ENCODE peak calls at places on chromosome 18, in four cellular contexts. F is NCI-H187 treated with DMSO at 0.1 percent for 48 hours, V is non-pigmented ciliary epithelial cell, N is stromal cell of bone marrow. A is an unnamed sample.

GRCh38 chr18:43664487-43665008 is 387.3 kb upstream of the SYT4 start:
- DNase-seq in F (no peak), V (no peak), N (no peak), A (no peak)

GRCh38 chr18:59268722-59269562 is 4.3 kb downstream of the RAX start:
- DNase-seq in V (no peak), N (no peak), F (no peak), A (no peak)

GRCh38 chr18:74256190-74256589 is 35.6 kb downstream of the CYB5A start:
- DNase-seq in F (no peak), N (no peak), V (no peak), A (no peak)

GRCh38 chr18:78376036-78376435 is 603.6 kb upstream of the SALL3 start:
- DNase-seq in F (no peak), N (no peak), V (no peak), A (no peak)

GRCh38 chr18:40673150-40673549 is 1281.9 kb upstream of the PIK3C3 start:
- DNase-seq in F (no peak), V (no peak), N (no peak), A (no peak)

GRCh38 chr18:64799378-64799777 is 650.5 kb upstream of the LINC00305 start:
- DNase-seq in N (no peak), V (peak), F (no peak), A (no peak)

GRCh38 chr18:40019797-40020392 is 1935.1 kb upstream of the PIK3C3 start:
- DNase-seq in N (no peak), V (no peak), F (no peak), A (no peak)

GRCh38 chr18:51559198-51559901 is 361.9 kb upstream of the MEX3C start:
- DNase-seq in V (no peak), N (no peak), F (no peak), A (no peak)

GRCh38 chr18:55862693-55863485 is 274.9 kb upstream of the TCF4 start:
- DNase-seq in V (no peak), N (no peak), F (no peak), A (no peak)

GRCh38 chr18:78659748-78660147 is 319.9 kb upstream of the SALL3 start:
- DNase-seq in N (no peak), V (no peak), F (no peak), A (no peak)

GRCh38 chr18:41771971-41772370 is 183.1 kb upstream of the PIK3C3 start:
- DNase-seq in F (no peak), V (peak), N (no peak), A (no peak)

GRCh38 chr18:73975266-73975665 is 172.4 kb downstream of the FBXO15 start:
- DNase-seq in N (no peak), F (no peak), V (peak), A (no peak)

GRCh38 chr18:39825485-39825884 is 2129.5 kb upstream of the PIK3C3 start:
- DNase-seq in N (peak), F (no peak), V (no peak), A (no peak)

GRCh38 chr18:78776706-78777105 is 202.9 kb upstream of the SALL3 start:
- DNase-seq in F (no peak), V (no peak), N (no peak), A (no peak)

GRCh38 chr18:4444306-4444705 is 10.8 kb downstream of the DLGAP1 start:
- DNase-seq in V (no peak), F (no peak), N (no peak), A (no peak)

GRCh38 chr18:7760967-7761946 is 194.1 kb downstream of the PTPRM start:
- DNase-seq in N (no peak), F (no peak), V (peak), A (no peak)

GRCh38 chr18:57436193-57436964 is 1.2 kb downstream of the ONECUT2 start:
- DNase-seq in F (no peak), N (no peak), V (no peak), A (no peak)

GRCh38 chr18:10164241-10165160 is 250.7 kb downstream of the VAPA start:
- DNase-seq in F (no peak), N (no peak), V (no peak), A (no peak)

GRCh38 chr18:44651918-44652317 is 28.8 kb upstream of the SETBP1 start:
- DNase-seq in V (no peak), N (no peak), F (no peak), A (no peak)

GRCh38 chr18:27632706-27633105 is 447.6 kb upstream of the CHST9 start:
- DNase-seq in V (no peak), F (no peak), N (no peak), A (no peak)

GRCh38 chr18:57737661-57738060 is 65.5 kb downstream of the ATP8B1 start:
- DNase-seq in N (peak), V (peak), F (no peak), A (peak)

GRCh38 chr18:80096032-80096565 is 13.0 kb upstream of the ADNP2 start:
- DNase-seq in N (no peak), V (no peak), F (no peak), A (no peak)

GRCh38 chr18:34976084-34976483 is 65.1 kb upstream of the MAPRE2 start:
- DNase-seq in V (no peak), N (no peak), F (no peak), A (no peak)

GRCh38 chr18:76451475-76452331 is 43.3 kb downstream of the ZNF516 start:
- DNase-seq in F (no peak), N (no peak), V (no peak), A (no peak)

GRCh38 chr18:13218376-13219011 is at the start of gene LDLRAD4:
- DNase-seq in V (no peak), F (no peak), N (no peak), A (no peak)

GRCh38 chr18:77141401-77142118 is 9.0 kb upstream of the MBP start:
- DNase-seq in N (no peak), V (no peak), F (no peak), A (no peak)

GRCh38 chr18:32802606-32803451 is 30.0 kb upstream of the KLHL14 start:
- DNase-seq in F (no peak), N (no peak), V (no peak), A (no peak)

GRCh38 chr18:32095156-32095555 is 3.5 kb downstream of the RNF138 start:
- DNase-seq in F (no peak), V (no peak), N (no peak), A (no peak)

GRCh38 chr18:3088444-3088843 is 75.5 kb upstream of the LPIN2 start:
- DNase-seq in F (no peak), N (no peak), V (no peak), A (no peak)

GRCh38 chr18:8063733-8064132 is 496.6 kb downstream of the PTPRM start:
- DNase-seq in F (no peak), N (no peak), V (no peak), A (no peak)

GRCh38 chr18:51278045-51278649 is 80.7 kb upstream of the MEX3C start:
- DNase-seq in V (no peak), F (peak), N (no peak), A (no peak)

GRCh38 chr18:26556573-26556972 is 8.2 kb upstream of the KCTD1 start:
- DNase-seq in F (no peak), N (peak), V (no peak), A (no peak)

GRCh38 chr18:23460285-23461273 is 7.5 kb downstream of the RIOK3 start:
- DNase-seq in F (no peak), V (no peak), N (no peak), A (no peak)

GRCh38 chr18:2883137-2883671 is 36.4 kb downstream of the EMILIN2 start:
- DNase-seq in N (no peak), F (no peak), V (no peak), A (no peak)

GRCh38 chr18:13216732-13217465 is 1.7 kb upstream of the LDLRAD4 start:
- DNase-seq in V (no peak), F (no peak), N (no peak), A (no peak)

GRCh38 chr18:68176901-68177300 is 538.0 kb downstream of the TMX3 start:
- DNase-seq in F (no peak), N (no peak), V (no peak), A (no peak)

GRCh38 chr18:80041424-80041823 is 7.2 kb downstream of the RBFA start:
- DNase-seq in N (no peak), V (no peak), F (no peak), A (no peak)

GRCh38 chr18:56221195-56222065 is 417.0 kb downstream of the TXNL1 start:
- DNase-seq in N (no peak), V (no peak), F (no peak), A (no peak)

GRCh38 chr18:12973562-12974213 is 17.5 kb upstream of the CEP192 start:
- DNase-seq in V (no peak), F (no peak), N (no peak), A (no peak)

GRCh38 chr18:26655614-26656400 is 107.5 kb upstream of the KCTD1 start:
- DNase-seq in F (peak), N (no peak), V (no peak), A (no peak)